ENCODE peak calls at places on chromosomes 5 and 9, in four cellular contexts. One of them, this sample, is unnamed.

GRCh38 chr5:125928663-125929062 is 494.5 kb upstream of the GRAMD2B start:
- DNase-seq in GM23338: no peak
- DNase-seq in MM.1S: no peak
- DNase-seq in fibroblast of lung: no peak
- DNase-seq in this sample: no peak

GRCh38 chr5:171270136-171270535 is 38.9 kb upstream of the TLX3 start:
- DNase-seq in MM.1S: no peak
- DNase-seq in GM23338: no peak
- DNase-seq in fibroblast of lung: peak
- DNase-seq in this sample: no peak

GRCh38 chr5:93189707-93190120 is 391.3 kb downstream of the NR2F1-AS1 start:
- DNase-seq in fibroblast of lung: peak
- DNase-seq in GM23338: no peak
- DNase-seq in MM.1S: no peak
- DNase-seq in this sample: peak

GRCh38 chr5:109334056-109334455 is 75.7 kb downstream of the PJA2 start:
- DNase-seq in GM23338: no peak
- DNase-seq in MM.1S: no peak
- DNase-seq in fibroblast of lung: no peak
- DNase-seq in this sample: no peak

GRCh38 chr5:117999939-118000549 is 988.3 kb downstream of the DTWD2 start:
- DNase-seq in MM.1S: peak
- DNase-seq in fibroblast of lung: peak
- DNase-seq in GM23338: no peak
- DNase-seq in this sample: no peak

GRCh38 chr9:133359420-133360175 is 3.2 kb downstream of the SURF2 start:
- DNase-seq in GM23338: peak
- DNase-seq in MM.1S: no peak
- DNase-seq in fibroblast of lung: no peak
- DNase-seq in this sample: peak

GRCh38 chr9:33619666-33620404 is 95.8 kb downstream of the ANKRD18B start:
- DNase-seq in GM23338: peak
- DNase-seq in MM.1S: peak
- DNase-seq in fibroblast of lung: peak
- DNase-seq in this sample: peak

GRCh38 chr5:121797677-121798518 is 53.8 kb upstream of the FTMT start:
- DNase-seq in MM.1S: no peak
- DNase-seq in GM23338: peak
- DNase-seq in fibroblast of lung: no peak
- DNase-seq in this sample: no peak

GRCh38 chr9:2120926-2121689 is 106.0 kb downstream of the SMARCA2 start:
- DNase-seq in GM23338: no peak
- DNase-seq in fibroblast of lung: peak
- DNase-seq in MM.1S: no peak
- DNase-seq in this sample: no peak

GRCh38 chr5:31730139-31730538 is 91.2 kb downstream of the PDZD2 start:
- DNase-seq in GM23338: no peak
- DNase-seq in MM.1S: no peak
- DNase-seq in fibroblast of lung: no peak
- DNase-seq in this sample: no peak

GRCh38 chr5:72067682-72068470 is 39.4 kb upstream of the MAP1B start:
- DNase-seq in fibroblast of lung: peak
- DNase-seq in GM23338: no peak
- DNase-seq in MM.1S: no peak
- DNase-seq in this sample: no peak

GRCh38 chr9:132199056-132199455 is 37.2 kb downstream of the NTNG2 start:
- DNase-seq in fibroblast of lung: no peak
- DNase-seq in GM23338: no peak
- DNase-seq in MM.1S: no peak
- DNase-seq in this sample: peak

GRCh38 chr5:176822426-176823075 is 12.2 kb downstream of the UNC5A start:
- DNase-seq in MM.1S: no peak
- DNase-seq in GM23338: no peak
- DNase-seq in fibroblast of lung: no peak
- DNase-seq in this sample: no peak

GRCh38 chr9:6897831-6898230 is 140.1 kb downstream of the KDM4C start:
- DNase-seq in GM23338: no peak
- DNase-seq in fibroblast of lung: no peak
- DNase-seq in MM.1S: no peak
- DNase-seq in this sample: no peak

GRCh38 chr9:108673386-108673785 is 182.4 kb downstream of the ACTL7B start:
- DNase-seq in GM23338: no peak
- DNase-seq in MM.1S: no peak
- DNase-seq in fibroblast of lung: no peak
- DNase-seq in this sample: peak

GRCh38 chr5:159894149-159894720 is 22.0 kb upstream of the ADRA1B start:
- DNase-seq in fibroblast of lung: peak
- DNase-seq in GM23338: no peak
- DNase-seq in MM.1S: no peak
- DNase-seq in this sample: no peak

GRCh38 chr9:102714184-102714583 is 280.9 kb upstream of the CYLC2 start:
- DNase-seq in MM.1S: no peak
- DNase-seq in GM23338: no peak
- DNase-seq in fibroblast of lung: no peak
- DNase-seq in this sample: no peak

GRCh38 chr5:133565993-133566392 is 46.3 kb downstream of the FSTL4 start:
- DNase-seq in GM23338: peak
- DNase-seq in fibroblast of lung: peak
- DNase-seq in MM.1S: peak
- DNase-seq in this sample: no peak

GRCh38 chr5:167634432-167634831 is 657.0 kb upstream of the WWC1 start:
- DNase-seq in GM23338: no peak
- DNase-seq in fibroblast of lung: peak
- DNase-seq in MM.1S: no peak
- DNase-seq in this sample: peak

GRCh38 chr5:177429248-177430045 is 3.0 kb downstream of the GRK6 start:
- DNase-seq in MM.1S: peak
- DNase-seq in fibroblast of lung: no peak
- DNase-seq in GM23338: no peak
- DNase-seq in this sample: peak

GRCh38 chr9:77707696-77708095 is 59.6 kb upstream of the GNA14 start:
- DNase-seq in GM23338: no peak
- DNase-seq in MM.1S: no peak
- DNase-seq in fibroblast of lung: peak
- DNase-seq in this sample: peak

GRCh38 chr9:108479989-108480652 is 375.7 kb downstream of the ACTL7B start:
- DNase-seq in fibroblast of lung: no peak
- DNase-seq in MM.1S: no peak
- DNase-seq in GM23338: no peak
- DNase-seq in this sample: no peak

GRCh38 chr5:3698412-3698811 is 102.8 kb downstream of the IRX1 start:
- DNase-seq in fibroblast of lung: no peak
- DNase-seq in GM23338: no peak
- DNase-seq in MM.1S: no peak
- DNase-seq in this sample: no peak

GRCh38 chr5:75034137-75034739 is 18.1 kb downstream of the GCNT4 start:
- DNase-seq in MM.1S: no peak
- DNase-seq in fibroblast of lung: no peak
- DNase-seq in GM23338: no peak
- DNase-seq in this sample: no peak

GRCh38 chr5:141878186-141878770 is at the start of gene PCDH1:
- DNase-seq in MM.1S: peak
- DNase-seq in GM23338: peak
- DNase-seq in fibroblast of lung: no peak
- DNase-seq in this sample: peak

GRCh38 chr9:37621299-37621934 is 29.0 kb upstream of the TOMM5 start:
- DNase-seq in MM.1S: no peak
- DNase-seq in fibroblast of lung: no peak
- DNase-seq in GM23338: no peak
- DNase-seq in this sample: no peak
- H3K4me3 ChIP-seq in MM.1S: no peak
- H3K4me3 ChIP-seq in fibroblast of lung: no peak
- H3K4me3 ChIP-seq in GM23338: no peak
- H3K4me3 ChIP-seq in this sample: no peak

DNA sequence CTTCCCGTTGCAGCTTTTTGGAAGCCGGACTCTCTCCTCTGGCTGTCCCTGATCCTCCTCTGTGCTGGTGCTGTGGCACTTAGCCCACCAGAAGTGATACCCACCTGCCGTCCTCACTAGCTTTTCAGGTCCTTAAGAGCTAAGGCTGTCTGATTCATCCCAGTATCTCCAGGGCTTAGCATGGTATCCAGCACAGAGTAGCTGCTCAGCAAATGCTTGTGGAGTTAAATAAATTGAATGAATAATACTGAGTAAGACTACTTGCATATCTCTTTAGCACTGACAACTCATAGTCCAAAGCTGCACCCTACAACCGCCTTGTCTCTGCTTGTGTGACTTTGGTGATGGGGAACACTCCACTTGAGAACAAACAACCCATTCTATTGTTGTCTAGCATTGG is 7.7 kb upstream of the XPA start:
- DNase-seq in fibroblast of lung: no peak
- DNase-seq in MM.1S: no peak
- DNase-seq in GM23338: no peak
- DNase-seq in this sample: peak
- H2AFZ ChIP-seq in fibroblast of lung: no peak
- H2AFZ ChIP-seq in MM.1S: no peak
- H2AFZ ChIP-seq in GM23338: no peak
- H2AFZ ChIP-seq in this sample: no peak

GRCh38 chr9:34653131-34653530 is 1.1 kb downstream of the IL11RA start:
- DNase-seq in fibroblast of lung: no peak
- DNase-seq in GM23338: no peak
- DNase-seq in MM.1S: no peak
- DNase-seq in this sample: no peak
- H3K4me3 ChIP-seq in fibroblast of lung: no peak
- H3K4me3 ChIP-seq in GM23338: no peak
- H3K4me3 ChIP-seq in MM.1S: no peak
- H3K4me3 ChIP-seq in this sample: peak

DNA sequence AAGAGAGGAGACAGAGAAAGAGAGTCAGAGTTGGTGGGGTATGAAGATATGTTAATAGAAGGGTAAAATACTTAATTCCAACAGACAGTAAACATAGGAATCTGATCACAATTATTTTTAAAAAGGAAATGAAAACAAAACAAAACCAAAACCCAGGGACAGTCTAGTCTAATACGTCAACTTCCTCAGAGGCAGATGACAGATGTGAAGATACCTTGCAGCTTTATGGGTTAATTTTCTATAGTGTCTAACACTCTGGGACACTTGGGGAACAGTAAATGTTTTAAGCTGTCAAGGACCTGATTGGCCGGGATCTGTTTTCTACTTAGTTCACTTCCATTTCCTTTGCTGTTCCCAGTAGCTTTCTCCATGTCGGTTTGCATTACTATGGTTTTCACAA is 216.6 kb downstream of the MCTP1 start:
- DNase-seq in MM.1S: no peak
- DNase-seq in fibroblast of lung: no peak
- DNase-seq in GM23338: no peak
- DNase-seq in this sample: no peak
- H2AFZ ChIP-seq in MM.1S: no peak
- H2AFZ ChIP-seq in fibroblast of lung: no peak
- H2AFZ ChIP-seq in GM23338: peak
- H2AFZ ChIP-seq in this sample: peak